ENCODE peak calls at places on chromosomes 13 and 19, in eight cellular contexts. L is progenitor cell of endocrine pancreas; K is iPS-NIHi11; B is activated CD8-positive, alpha-beta memory T cell treated with anti-CD3 and anti-CD28 coated beads for 48 hours; D is stimulated activated CD4-positive, alpha-beta T cell treated with anti-CD3 and anti-CD28 coated beads, Interleukin-12 subunit alpha, Interleukin-12 subunit beta, amount 100 ng/mL, for 48 hours; U is right lobe of liver; J is iris pigment epithelial cell; S is naive thymus-derived CD8-positive, alpha-beta T cell. R is an unnamed sample.

GRCh38 chr13:20418953-20419352 is 106.7 kb downstream of the CRYL1 start:
- DNase-seq in D (no peak), L (no peak), J (no peak), B (no peak), S (no peak), U (no peak), K (no peak), R (no peak)

GRCh38 chr19:2290441-2291184 is 8.6 kb upstream of the PEAK3 start:
- DNase-seq in B (no peak), J (no peak), K (peak; percentile 63), U (no peak), S (no peak), D (no peak), L (no peak), R (no peak)

GRCh38 chr19:47158879-47159509 is 28.4 kb downstream of the SAE1 start:
- DNase-seq in B (no peak), J (peak; percentile 74), K (no peak), L (no peak), U (no peak), S (peak; percentile 54), D (no peak), R (peak; percentile 77)

GRCh38 chr13:57624565-57625435 is 6.7 kb upstream of the PCDH17 start:
- DNase-seq in J (peak; percentile 66), D (peak; percentile 35), L (peak; percentile 37), B (no peak), U (no peak), S (no peak), K (peak; percentile 50), R (no peak)

GRCh38 chr19:58473775-58474174 is 2.4 kb upstream of the ZNF446 start:
- DNase-seq in L (no peak), K (no peak), S (no peak), B (no peak), U (peak; percentile 23), J (no peak), D (no peak), R (no peak)

GRCh38 chr13:71712988-71713653 is 153.9 kb downstream of the DACH1 start:
- DNase-seq in S (no peak), J (peak; percentile 69), K (peak; percentile 74), D (no peak), B (no peak), L (no peak), U (no peak), R (no peak)

GRCh38 chr13:75196112-75196855 is 285.7 kb downstream of the TBC1D4 start:
- DNase-seq in L (no peak), J (peak; percentile 83), S (no peak), B (no peak), U (no peak), K (no peak), D (no peak), R (no peak)

GRCh38 chr13:87981416-87981815 is 310.2 kb downstream of the SLITRK5 start:
- DNase-seq in K (no peak), U (no peak), S (no peak), B (no peak), J (no peak), L (no peak), D (no peak), R (no peak)

GRCh38 chr13:42926555-42926954 is 65.5 kb downstream of the EPSTI1 start:
- DNase-seq in B (no peak), D (no peak), L (no peak), S (no peak), U (no peak), J (peak; percentile 83), K (no peak), R (no peak)

R was measured in central memory CD4-positive, alpha-beta T cell.